ENCODE peak calls at places on chromosomes 1 and 21, in four cellular contexts. I, P, W and H are unnamed samples. For H3K9me3 and H3K27me3, the result is how much of the 10 kb centered on the place peaks cover.

GRCh38 chr1:8134546-8135235 is 108.6 kb upstream of the ERRFI1 start:
- DNase-seq in I (no peak), P (no peak), W (no peak), H (no peak)

GRCh38 chr1:162906485-162906884 is 45.5 kb upstream of the CCDC190 start:
- DNase-seq in I (no peak), P (no peak), W (no peak), H (no peak)

GRCh38 chr1:68484618-68485017 is 12.3 kb downstream of the DEPDC1 start:
- DNase-seq in I (no peak), P (no peak), W (no peak), H (no peak)

GRCh38 chr1:111895456-111895855 is 94.0 kb downstream of the KCND3 start:
- DNase-seq in I (no peak), P (no peak), W (no peak), H (no peak)

GRCh38 chr1:201990427-201990826 is 8.0 kb downstream of the RNPEP start:
- DNase-seq in I (no peak), P (no peak), W (no peak), H (no peak)

GRCh38 chr1:201370500-201370899 is 7.0 kb downstream of the TNNT2 start:
- DNase-seq in I (no peak), P (no peak), W (no peak), H (no peak)

GRCh38 chr1:65027699-65028358 is 61.5 kb upstream of the JAK1 start:
- DNase-seq in I (no peak), P (no peak), W (no peak), H (no peak)

GRCh38 chr1:244291171-244291866 is 160.4 kb downstream of the ADSS2 start:
- DNase-seq in I (no peak), P (no peak), W (no peak), H (no peak)

GRCh38 chr1:8854270-8854669 is 24.2 kb downstream of the ENO1 start:
- DNase-seq in I (no peak), P (no peak), W (no peak), H (no peak)

GRCh38 chr1:20233866-20234265 is 47.5 kb upstream of the PLA2G2C start:
- DNase-seq in I (no peak), P (no peak), W (no peak), H (no peak)

GRCh38 chr21:44548922-44549321 is 2.4 kb downstream of the KRTAP10-2 start:
- DNase-seq in I (no peak), P (peak), W (no peak), H (no peak)
- H3K27ac ChIP-seq in I (no peak), P (peak), W (no peak), H (no peak)

DNA sequence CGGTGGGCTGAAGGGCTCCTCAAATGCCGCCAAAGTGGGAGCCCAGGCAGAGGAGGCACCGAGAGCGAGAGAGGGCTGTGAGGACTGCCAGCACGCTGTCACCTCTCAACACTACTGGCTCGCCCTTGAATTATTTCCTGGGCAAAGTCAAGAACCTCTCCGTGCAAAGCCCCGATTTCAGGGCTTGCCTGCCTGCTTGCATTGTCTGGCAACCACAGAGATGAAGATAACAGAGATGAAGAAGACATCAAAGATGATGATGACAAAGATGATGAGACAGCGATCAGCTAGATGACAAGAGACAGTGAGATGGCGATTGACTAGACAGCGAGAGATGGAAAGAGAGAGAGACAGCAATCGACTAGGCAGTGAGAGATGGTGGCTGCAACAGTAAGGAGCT is 976.5 kb downstream of the ADGRL2 start:
- DNase-seq in I (no peak), P (no peak), W (no peak), H (no peak)
- H3K9me3 ChIP-seq in I (under half), P (under half), W (under half), H (under half)

GRCh38 chr1:3408751-3409266 is 45.7 kb upstream of the ARHGEF16 start:
- DNase-seq in I (no peak), P (no peak), W (no peak), H (no peak)
- H3K27me3 ChIP-seq in I (under half), P (under half), W (under half), H (under half)

DNA sequence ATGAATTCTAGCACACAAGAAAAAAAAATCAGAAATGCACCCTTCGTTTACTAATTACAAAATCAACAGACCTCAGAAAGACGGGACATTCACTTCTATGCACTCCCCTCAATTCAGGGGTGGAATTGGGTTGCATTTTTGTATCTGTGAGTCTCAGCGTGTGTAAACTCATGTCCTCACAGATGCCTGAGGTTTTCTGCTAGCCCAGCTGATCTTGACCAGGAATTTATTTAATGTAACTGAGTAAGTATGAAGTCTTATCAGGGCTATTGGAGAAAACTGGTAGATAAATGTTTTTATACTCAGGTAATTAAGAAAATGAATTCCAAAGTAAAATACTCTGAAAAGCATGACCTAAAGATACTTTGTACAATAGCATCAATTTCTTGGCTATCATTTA is 167.7 kb downstream of the RUNX1 start:
- DNase-seq in I (no peak), P (no peak), W (no peak), H (no peak)
- H3K27ac ChIP-seq in I (no peak), P (no peak), W (no peak), H (no peak)

GRCh38 chr21:46229923-46230260 is 1.3 kb upstream of the LSS start:
- DNase-seq in I (no peak), P (no peak), W (no peak), H (no peak)
- H3K9me3 ChIP-seq in I (under half), P (under half), W (under half), H (under half)